ENCODE peak calls at places on chromosome 10, in ten cellular contexts. N is fibroblast of lung; Z is HepG2; K is mammary epithelial cell; S is CD8-positive, alpha-beta T cell; O is heart right ventricle; C is left ventricle myocardium inferior; J is lower lobe of right lung; A is upper lobe of right lung; X is uterus. H is an unnamed sample.
A peak's percentile ranks its signal among the peaks of the same experiment; 100 is the strongest.

GRCh38 chr10:93991596-93992284 is 2.0 kb upstream of the PLCE1 start:
- DNase-seq in J (no peak), N (peak; percentile 68), X (peak; percentile 61), O (peak; percentile 51), A (no peak), Z (peak; percentile 57), K (peak; percentile 53), C (peak; percentile 61), S (no peak), H (peak; percentile 93)

GRCh38 chr10:123614888-123615287 is 51.3 kb upstream of the GPR26 start:
- DNase-seq in X (no peak), A (peak; percentile 70), S (peak; percentile 23), N (peak; percentile 18), C (peak; percentile 46), J (peak; percentile 59), K (peak; percentile 52), O (peak; percentile 36), Z (peak; percentile 35), H (peak; percentile 96)

GRCh38 chr10:5971315-5971832 is 6.0 kb downstream of the IL15RA start:
- DNase-seq in S (no peak), K (no peak), N (peak; percentile 31), Z (no peak), X (peak; percentile 45), A (no peak), O (no peak), J (peak; percentile 47), C (no peak), H (no peak)

GRCh38 chr10:113183543-113183942 is 233.5 kb downstream of the TCF7L2 start:
- DNase-seq in N (no peak), K (no peak), X (no peak), S (no peak), A (no peak), O (no peak), Z (no peak), C (no peak), J (no peak), H (no peak)

GRCh38 chr10:93993782-93994668 is at the start of gene PLCE1:
- DNase-seq in S (no peak), Z (no peak), C (peak; percentile 38), A (peak; percentile 82), X (peak; percentile 24), O (peak; percentile 48), K (peak; percentile 5), J (peak; percentile 71), N (peak; percentile 15), H (peak; percentile 80)

GRCh38 chr10:24894728-24895127 is 57.7 kb downstream of the PRTFDC1 start:
- DNase-seq in C (no peak), S (peak; percentile 46), K (no peak), A (no peak), X (no peak), J (no peak), Z (no peak), N (no peak), O (no peak), H (no peak)

GRCh38 chr10:3803884-3804741 is 19.1 kb upstream of the KLF6 start:
- DNase-seq in N (no peak), C (no peak), S (peak; percentile 86), X (no peak), A (no peak), K (no peak), J (no peak), Z (no peak), O (no peak), H (peak; percentile 45)

GRCh38 chr10:560314-560992 is 129.0 kb downstream of the DIP2C start:
- DNase-seq in Z (no peak), J (no peak), A (no peak), K (no peak), S (no peak), N (no peak), X (no peak), O (no peak), C (no peak), H (no peak)

GRCh38 chr10:51439645-51440044 is 259.8 kb downstream of the CSTF2T start:
- DNase-seq in O (no peak), S (no peak), C (no peak), N (no peak), A (no peak), X (no peak), J (no peak), K (no peak), Z (no peak), H (no peak)

GRCh38 chr10:113426181-113426837 is 126.5 kb upstream of the HABP2 start:
- DNase-seq in K (no peak), A (no peak), C (no peak), J (no peak), S (no peak), N (no peak), Z (no peak), X (no peak), O (no peak), H (no peak)

GRCh38 chr10:110327262-110327914 is 22.7 kb upstream of the SMNDC1 start:
- DNase-seq in Z (no peak), A (no peak), S (no peak), K (no peak), C (no peak), O (no peak), J (no peak), X (no peak), N (no peak), H (no peak)

GRCh38 chr10:99325261-99325660 is 3.9 kb upstream of the CNNM1 start:
- DNase-seq in K (no peak), S (no peak), X (no peak), A (no peak), N (no peak), Z (peak; percentile 61), J (no peak), O (no peak), C (no peak), H (no peak)

GRCh38 chr10:44201011-44201410 is 183.9 kb downstream of the CXCL12 start:
- DNase-seq in N (no peak), S (no peak), K (no peak), J (no peak), X (no peak), A (no peak), Z (no peak), O (no peak), C (no peak), H (no peak)

GRCh38 chr10:100993986-100994708 is 5.5 kb upstream of the LZTS2 start:
- DNase-seq in X (no peak), J (no peak), Z (no peak), K (no peak), A (no peak), C (no peak), O (no peak), N (peak; percentile 55), S (no peak), H (peak; percentile 55)

DNA sequence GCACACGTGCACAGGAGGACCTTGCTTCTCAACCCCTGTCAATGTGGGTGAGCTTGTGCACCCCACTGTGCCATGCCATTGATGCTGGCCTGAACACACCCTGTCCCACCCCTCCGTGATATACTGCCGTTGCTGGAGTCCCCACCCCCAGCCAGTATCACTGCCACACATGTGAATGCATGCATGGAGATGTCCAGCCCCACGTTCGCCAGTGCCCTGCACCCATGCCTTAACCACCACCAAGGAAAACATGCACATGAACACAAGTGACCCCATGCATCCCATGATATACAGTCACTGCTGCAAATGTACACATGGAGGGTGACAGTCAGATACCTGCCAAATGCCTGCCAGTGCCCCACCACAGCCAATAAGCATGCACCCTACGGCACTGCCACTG is 692.5 kb upstream of the ZWINT start:
- DNase-seq in N (no peak), J (no peak), C (no peak), A (no peak), S (no peak), X (no peak), O (no peak), K (no peak), Z (no peak), H (no peak)
- H3K4me1 ChIP-seq in N (no peaks in the 10 kb centered on the region), J (no peaks in the 10 kb centered on the region), C (no peaks in the 10 kb centered on the region), A (no peaks in the 10 kb centered on the region), S (no peaks in the 10 kb centered on the region), X (no peaks in the 10 kb centered on the region), O (no peaks in the 10 kb centered on the region), K (no peaks in the 10 kb centered on the region), Z (no peaks in the 10 kb centered on the region), H (no peaks in the 10 kb centered on the region)

DNA sequence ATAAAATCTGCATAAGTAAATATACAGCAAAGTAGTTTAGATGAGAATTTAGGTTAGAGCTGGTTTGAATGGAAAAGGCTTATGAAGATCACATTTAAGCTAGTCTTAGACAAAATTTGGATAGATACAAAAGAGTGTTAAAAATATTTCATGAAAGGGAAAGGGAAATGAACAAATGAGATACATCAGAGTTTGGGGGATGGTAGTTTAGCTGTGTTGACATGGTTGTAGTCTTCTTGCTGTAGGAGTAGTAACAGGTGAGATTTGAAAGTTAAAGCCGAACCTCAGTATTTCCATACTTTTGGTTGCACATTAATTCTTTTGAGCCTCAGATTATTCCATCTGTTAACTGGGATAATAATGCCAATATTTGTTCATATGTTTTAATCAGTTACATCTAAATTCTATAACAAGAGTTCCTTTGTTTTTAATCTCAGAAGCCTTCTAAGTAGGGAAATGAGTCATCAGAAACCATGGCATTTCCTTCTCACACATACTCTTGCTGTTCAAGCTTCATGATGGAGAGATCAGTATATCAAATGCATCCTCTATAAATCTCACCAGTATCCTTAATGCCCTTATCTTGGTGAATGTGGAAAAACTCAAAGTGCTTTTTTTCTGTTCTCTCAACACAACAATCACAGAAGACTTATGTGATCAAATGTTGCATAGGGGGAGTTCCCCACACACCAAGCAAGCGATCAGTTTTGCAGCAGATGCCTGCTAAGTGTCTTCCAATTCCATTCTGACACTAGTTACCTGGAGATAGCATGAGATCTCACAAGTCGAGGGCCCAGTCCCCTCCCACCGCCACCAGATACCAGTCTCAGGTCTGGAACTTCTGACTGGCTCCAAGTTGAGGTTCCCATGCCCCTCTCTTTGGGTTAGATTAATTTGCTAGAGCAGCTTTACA is 84.7 kb downstream of the MAPK8 start:
- DNase-seq in Z (no peak), A (no peak), K (peak; percentile 81), S (no peak), O (no peak), C (no peak), J (no peak), N (peak; percentile 52), X (no peak), H (peak; percentile 66)
- H3K4me1 ChIP-seq in Z (peaks cover 6% of the 10 kb centered on the region), A (peaks cover 18% of the 10 kb centered on the region), K (peaks cover 30% of the 10 kb centered on the region), S (peaks cover 24% of the 10 kb centered on the region), O (peaks cover 13% of the 10 kb centered on the region), C (peaks cover 38% of the 10 kb centered on the region), J (peaks cover 34% of the 10 kb centered on the region), N (peaks cover 10% of the 10 kb centered on the region), X (no peaks in the 10 kb centered on the region), H (peaks cover 11% of the 10 kb centered on the region)

GRCh38 chr10:31147220-31147608 is 115.5 kb upstream of the ZNF438 start:
- DNase-seq in Z (no peak), O (no peak), A (no peak), K (peak; percentile 75), C (no peak), S (no peak), N (peak; percentile 69), X (no peak), J (no peak), H (no peak)
- H3K4me1 ChIP-seq in Z (no peaks in the 10 kb centered on the region), O (peaks cover 9% of the 10 kb centered on the region), A (peaks cover 11% of the 10 kb centered on the region), K (peaks cover 13% of the 10 kb centered on the region), C (peaks cover 23% of the 10 kb centered on the region), S (no peaks in the 10 kb centered on the region), N (peaks cover 11% of the 10 kb centered on the region), X (no peaks in the 10 kb centered on the region), J (peaks cover 14% of the 10 kb centered on the region), H (peaks cover 17% of the 10 kb centered on the region)

DNA sequence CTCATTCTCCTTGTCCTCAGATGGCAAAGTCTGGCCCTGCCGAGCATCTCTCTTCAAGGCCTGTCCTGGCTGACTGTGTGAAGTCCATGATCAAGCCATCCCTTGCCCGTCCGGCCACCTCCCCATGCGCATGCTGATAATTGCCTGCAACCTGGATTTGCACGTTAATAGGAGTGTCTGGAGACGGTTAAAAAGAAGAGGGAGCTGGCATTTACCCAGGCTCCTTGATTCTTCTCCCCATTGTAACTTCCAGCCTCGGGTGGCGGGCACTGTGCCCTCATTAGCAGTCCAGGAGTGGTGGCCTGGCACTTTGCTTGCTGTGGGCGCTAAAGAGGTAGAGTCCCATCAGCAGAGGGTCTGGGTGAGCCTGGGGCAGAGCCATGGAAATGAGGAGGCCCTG is 157.4 kb downstream of the C10orf105 start:
- DNase-seq in O (no peak), X (no peak), A (no peak), K (no peak), S (no peak), N (no peak), Z (no peak), J (no peak), C (no peak), H (no peak)
- H3K4me1 ChIP-seq in O (no peaks in the 10 kb centered on the region), X (no peaks in the 10 kb centered on the region), A (no peaks in the 10 kb centered on the region), K (no peaks in the 10 kb centered on the region), S (no peaks in the 10 kb centered on the region), N (no peaks in the 10 kb centered on the region), Z (no peaks in the 10 kb centered on the region), J (no peaks in the 10 kb centered on the region), C (no peaks in the 10 kb centered on the region), H (no peaks in the 10 kb centered on the region)

H was measured in cardiac muscle cell.